ENCODE peak calls at places on chromosomes 2 and 18, in six cellular contexts. C is activated CD8-positive, alpha-beta memory T cell treated with anti-CD3 and anti-CD28 coated beads for 24 hours; H is G401; U is activated CD4-positive, alpha-beta T cell treated with anti-CD3 and anti-CD28 coated beads, Interleukin-2, amount 50 U/mL, for 1 hour; D is hypothalamus; E is stimulated activated CD8-positive, alpha-beta memory T cell treated with anti-CD3 and anti-CD28 coated beads, Interleukin-15, amount 100 ng/mL, for 1 hour. T is an unnamed sample.

GRCh38 chr2:25597881-25598280 is 75.5 kb downstream of the DTNB start:
- DNase-seq in C (no peak), H (no peak), U (no peak), D (no peak), E (no peak), T (no peak)

GRCh38 chr2:135121016-135121657 is 69.0 kb downstream of the RAB3GAP1 start:
- DNase-seq in C (no peak), H (no peak), U (no peak), D (no peak), E (no peak), T (no peak)

GRCh38 chr18:62957885-62958472 is 242.6 kb downstream of the PHLPP1 start:
- DNase-seq in C (peak), H (no peak), U (peak), D (no peak), E (no peak), T (no peak)

GRCh38 chr2:176614930-176615329 is 345.7 kb downstream of the MTX2 start:
- DNase-seq in C (no peak), H (no peak), U (no peak), D (no peak), E (no peak), T (no peak)

GRCh38 chr2:120436460-120436739 is 90.5 kb downstream of the INHBB start:
- DNase-seq in C (no peak), H (no peak), U (no peak), D (no peak), E (no peak), T (no peak)

GRCh38 chr2:157444643-157445040 is 753 bp upstream of the CYTIP start:
- DNase-seq in C (peak), H (no peak), U (no peak), D (no peak), E (no peak), T (no peak)

GRCh38 chr2:37378411-37378810 is 34.0 kb downstream of the QPCT start:
- DNase-seq in C (no peak), H (no peak), U (no peak), D (no peak), E (no peak), T (no peak)

GRCh38 chr18:13136056-13136688 is 82.4 kb upstream of the LDLRAD4 start:
- DNase-seq in C (no peak), H (peak), U (peak), D (no peak), E (no peak), T (no peak)

GRCh38 chr2:142592171-142592570 is 285.3 kb upstream of the KYNU start:
- DNase-seq in C (no peak), H (no peak), U (no peak), D (no peak), E (no peak), T (no peak)

GRCh38 chr2:160156665-160157064 is 43.4 kb downstream of the ITGB6 start:
- DNase-seq in C (no peak), H (no peak), U (no peak), D (no peak), E (no peak), T (no peak)

GRCh38 chr2:231383701-231384435 is 11.6 kb upstream of the B3GNT7 start:
- DNase-seq in C (no peak), H (no peak), U (no peak), D (no peak), E (no peak), T (no peak)

GRCh38 chr2:127586136-127586535 is 50.7 kb downstream of the MYO7B start:
- DNase-seq in C (no peak), H (no peak), U (no peak), D (no peak), E (no peak), T (no peak)

GRCh38 chr18:32714571-32715148 is 58.2 kb downstream of the KLHL14 start:
- DNase-seq in C (no peak), H (peak), U (no peak), D (no peak), E (no peak), T (no peak)

GRCh38 chr18:10329116-10329515 is 125.3 kb upstream of the APCDD1 start:
- DNase-seq in C (no peak), H (no peak), U (no peak), D (no peak), E (no peak), T (no peak)

GRCh38 chr18:55575949-55576348 is 12.0 kb downstream of the TCF4 start:
- DNase-seq in C (no peak), H (no peak), U (no peak), D (no peak), E (no peak), T (no peak)

GRCh38 chr2:23230885-23231284 is 154.1 kb upstream of the KLHL29 start:
- DNase-seq in C (no peak), H (no peak), U (no peak), D (no peak), E (no peak), T (no peak)

GRCh38 chr2:62467475-62468321 is 38.3 kb downstream of the TMEM17 start:
- DNase-seq in C (no peak), H (no peak), U (no peak), D (no peak), E (no peak), T (no peak)

GRCh38 chr18:58552057-58552461 is 76.8 kb downstream of the ALPK2 start:
- DNase-seq in C (peak), H (no peak), U (no peak), D (no peak), E (no peak), T (no peak)

GRCh38 chr2:71500426-71501079 is 47.2 kb downstream of the DYSF start:
- DNase-seq in C (no peak), H (no peak), U (no peak), D (no peak), E (no peak), T (no peak)

GRCh38 chr2:159506764-159507406 is 109.5 kb downstream of the BAZ2B start:
- DNase-seq in C (no peak), H (no peak), U (no peak), D (no peak), E (no peak), T (no peak)

GRCh38 chr2:203510256-203510940 is 24.7 kb downstream of the RAPH1 start:
- DNase-seq in C (no peak), H (no peak), U (no peak), D (no peak), E (no peak), T (no peak)

GRCh38 chr2:98554116-98554861 is 54.0 kb downstream of the COA5 start:
- DNase-seq in C (no peak), H (no peak), U (no peak), D (no peak), E (no peak), T (no peak)

GRCh38 chr18:47919916-47920315 is 10.5 kb downstream of the SMAD2 start:
- DNase-seq in C (no peak), H (no peak), U (no peak), D (no peak), E (no peak), T (no peak)

GRCh38 chr2:205868773-205869333 is 186.6 kb downstream of the NRP2 start:
- DNase-seq in C (no peak), H (no peak), U (no peak), D (no peak), E (no peak), T (no peak)